ENCODE peak calls at places on chromosomes 11 and 22, in nine cellular contexts. One of them, this sample, is unnamed.

GRCh38 chr11:133911169-133911568 is 45.6 kb downstream of the IGSF9B start:
- DNase-seq in trophoblast cell: no peak
- DNase-seq in T-helper 1 cell: no peak
- DNase-seq in GM20000: no peak
- DNase-seq in CD4-positive, alpha-beta T cell: no peak
- DNase-seq in stimulated activated CD4-positive, alpha-beta T cell treated with anti-CD3 and anti-CD28 coated beads, Interleukin-15, amount 100 ng/mL, for 1 hour: no peak
- DNase-seq in Calu3: peak; percentile 25
- DNase-seq in NCI-H1092 treated with DMSO at 0.1 percent for 48 hours: no peak
- DNase-seq in pons: no peak
- DNase-seq in this sample: no peak

GRCh38 chr11:120589376-120589775 is 77.8 kb downstream of the GRIK4 start:
- DNase-seq in trophoblast cell: no peak
- DNase-seq in stimulated activated CD4-positive, alpha-beta T cell treated with anti-CD3 and anti-CD28 coated beads, Interleukin-15, amount 100 ng/mL, for 1 hour: no peak
- DNase-seq in pons: no peak
- DNase-seq in GM20000: no peak
- DNase-seq in Calu3: no peak
- DNase-seq in CD4-positive, alpha-beta T cell: no peak
- DNase-seq in NCI-H1092 treated with DMSO at 0.1 percent for 48 hours: no peak
- DNase-seq in T-helper 1 cell: no peak
- DNase-seq in this sample: no peak

GRCh38 chr22:46968359-46968740 is 205.9 kb downstream of the TBC1D22A start:
- DNase-seq in GM20000: no peak
- DNase-seq in T-helper 1 cell: no peak
- DNase-seq in Calu3: no peak
- DNase-seq in trophoblast cell: no peak
- DNase-seq in NCI-H1092 treated with DMSO at 0.1 percent for 48 hours: no peak
- DNase-seq in stimulated activated CD4-positive, alpha-beta T cell treated with anti-CD3 and anti-CD28 coated beads, Interleukin-15, amount 100 ng/mL, for 1 hour: no peak
- DNase-seq in CD4-positive, alpha-beta T cell: no peak
- DNase-seq in pons: no peak
- DNase-seq in this sample: no peak

GRCh38 chr11:126352934-126353801 is 2.3 kb upstream of the ST3GAL4 start:
- DNase-seq in trophoblast cell: no peak
- DNase-seq in Calu3: no peak
- DNase-seq in stimulated activated CD4-positive, alpha-beta T cell treated with anti-CD3 and anti-CD28 coated beads, Interleukin-15, amount 100 ng/mL, for 1 hour: no peak
- DNase-seq in CD4-positive, alpha-beta T cell: no peak
- DNase-seq in GM20000: peak; percentile 46
- DNase-seq in T-helper 1 cell: no peak
- DNase-seq in NCI-H1092 treated with DMSO at 0.1 percent for 48 hours: peak; percentile 22
- DNase-seq in pons: no peak
- DNase-seq in this sample: no peak

GRCh38 chr11:17986711-17987220 is 26.1 kb downstream of the SERGEF start:
- DNase-seq in Calu3: no peak
- DNase-seq in stimulated activated CD4-positive, alpha-beta T cell treated with anti-CD3 and anti-CD28 coated beads, Interleukin-15, amount 100 ng/mL, for 1 hour: no peak
- DNase-seq in T-helper 1 cell: no peak
- DNase-seq in NCI-H1092 treated with DMSO at 0.1 percent for 48 hours: no peak
- DNase-seq in pons: no peak
- DNase-seq in GM20000: no peak
- DNase-seq in trophoblast cell: no peak
- DNase-seq in CD4-positive, alpha-beta T cell: no peak
- DNase-seq in this sample: no peak

GRCh38 chr11:87463486-87464102 is 425.9 kb downstream of the TMEM135 start:
- DNase-seq in CD4-positive, alpha-beta T cell: no peak
- DNase-seq in T-helper 1 cell: no peak
- DNase-seq in NCI-H1092 treated with DMSO at 0.1 percent for 48 hours: peak; percentile 16
- DNase-seq in GM20000: peak; percentile 18
- DNase-seq in trophoblast cell: peak; percentile 3
- DNase-seq in pons: peak; percentile 14
- DNase-seq in Calu3: peak; percentile 12
- DNase-seq in stimulated activated CD4-positive, alpha-beta T cell treated with anti-CD3 and anti-CD28 coated beads, Interleukin-15, amount 100 ng/mL, for 1 hour: no peak
- DNase-seq in this sample: no peak

GRCh38 chr11:64181506-64182411 is 4.2 kb upstream of the STIP1 start:
- DNase-seq in T-helper 1 cell: no peak
- DNase-seq in trophoblast cell: peak; percentile 83
- DNase-seq in NCI-H1092 treated with DMSO at 0.1 percent for 48 hours: no peak
- DNase-seq in GM20000: peak; percentile 69
- DNase-seq in CD4-positive, alpha-beta T cell: no peak
- DNase-seq in pons: peak; percentile 96
- DNase-seq in Calu3: peak; percentile 88
- DNase-seq in stimulated activated CD4-positive, alpha-beta T cell treated with anti-CD3 and anti-CD28 coated beads, Interleukin-15, amount 100 ng/mL, for 1 hour: peak; percentile 18
- DNase-seq in this sample: no peak

GRCh38 chr11:113201055-113201818 is 113.1 kb upstream of the TTC12 start:
- DNase-seq in stimulated activated CD4-positive, alpha-beta T cell treated with anti-CD3 and anti-CD28 coated beads, Interleukin-15, amount 100 ng/mL, for 1 hour: no peak
- DNase-seq in NCI-H1092 treated with DMSO at 0.1 percent for 48 hours: no peak
- DNase-seq in trophoblast cell: no peak
- DNase-seq in GM20000: no peak
- DNase-seq in pons: no peak
- DNase-seq in CD4-positive, alpha-beta T cell: no peak
- DNase-seq in T-helper 1 cell: no peak
- DNase-seq in Calu3: no peak
- DNase-seq in this sample: no peak

GRCh38 chr11:126636911-126637799 is 281.7 kb downstream of the ST3GAL4 start:
- DNase-seq in Calu3: no peak
- DNase-seq in pons: no peak
- DNase-seq in stimulated activated CD4-positive, alpha-beta T cell treated with anti-CD3 and anti-CD28 coated beads, Interleukin-15, amount 100 ng/mL, for 1 hour: no peak
- DNase-seq in NCI-H1092 treated with DMSO at 0.1 percent for 48 hours: no peak
- DNase-seq in T-helper 1 cell: no peak
- DNase-seq in GM20000: no peak
- DNase-seq in CD4-positive, alpha-beta T cell: no peak
- DNase-seq in trophoblast cell: peak; percentile 28
- DNase-seq in this sample: no peak

GRCh38 chr11:64842851-64843841 is 1.3 kb downstream of the CDC42BPG start:
- DNase-seq in trophoblast cell: peak; percentile 94
- DNase-seq in NCI-H1092 treated with DMSO at 0.1 percent for 48 hours: no peak
- DNase-seq in stimulated activated CD4-positive, alpha-beta T cell treated with anti-CD3 and anti-CD28 coated beads, Interleukin-15, amount 100 ng/mL, for 1 hour: no peak
- DNase-seq in GM20000: no peak
- DNase-seq in T-helper 1 cell: no peak
- DNase-seq in pons: no peak
- DNase-seq in CD4-positive, alpha-beta T cell: no peak
- DNase-seq in Calu3: peak; percentile 77
- DNase-seq in this sample: no peak

GRCh38 chr22:23763579-23764331 is 965 bp downstream of the C22orf15 start:
- DNase-seq in stimulated activated CD4-positive, alpha-beta T cell treated with anti-CD3 and anti-CD28 coated beads, Interleukin-15, amount 100 ng/mL, for 1 hour: peak; percentile 49
- DNase-seq in NCI-H1092 treated with DMSO at 0.1 percent for 48 hours: no peak
- DNase-seq in CD4-positive, alpha-beta T cell: peak; percentile 32
- DNase-seq in Calu3: no peak
- DNase-seq in trophoblast cell: no peak
- DNase-seq in T-helper 1 cell: peak; percentile 39
- DNase-seq in GM20000: no peak
- DNase-seq in pons: no peak
- DNase-seq in this sample: peak; percentile 31

GRCh38 chr11:71556018-71556417 is 7.8 kb downstream of the KRTAP5-9 start:
- DNase-seq in Calu3: no peak
- DNase-seq in trophoblast cell: no peak
- DNase-seq in NCI-H1092 treated with DMSO at 0.1 percent for 48 hours: no peak
- DNase-seq in stimulated activated CD4-positive, alpha-beta T cell treated with anti-CD3 and anti-CD28 coated beads, Interleukin-15, amount 100 ng/mL, for 1 hour: no peak
- DNase-seq in pons: no peak
- DNase-seq in CD4-positive, alpha-beta T cell: no peak
- DNase-seq in T-helper 1 cell: no peak
- DNase-seq in GM20000: no peak
- DNase-seq in this sample: no peak

GRCh38 chr11:75851203-75851602 is 36.2 kb downstream of the UVRAG start:
- DNase-seq in T-helper 1 cell: no peak
- DNase-seq in trophoblast cell: no peak
- DNase-seq in NCI-H1092 treated with DMSO at 0.1 percent for 48 hours: no peak
- DNase-seq in stimulated activated CD4-positive, alpha-beta T cell treated with anti-CD3 and anti-CD28 coated beads, Interleukin-15, amount 100 ng/mL, for 1 hour: no peak
- DNase-seq in CD4-positive, alpha-beta T cell: no peak
- DNase-seq in GM20000: no peak
- DNase-seq in Calu3: no peak
- DNase-seq in pons: no peak
- DNase-seq in this sample: no peak

GRCh38 chr11:102085864-102086551 is 24.2 kb upstream of the YAP1 start:
- DNase-seq in NCI-H1092 treated with DMSO at 0.1 percent for 48 hours: no peak
- DNase-seq in GM20000: no peak
- DNase-seq in pons: no peak
- DNase-seq in stimulated activated CD4-positive, alpha-beta T cell treated with anti-CD3 and anti-CD28 coated beads, Interleukin-15, amount 100 ng/mL, for 1 hour: no peak
- DNase-seq in T-helper 1 cell: no peak
- DNase-seq in CD4-positive, alpha-beta T cell: no peak
- DNase-seq in trophoblast cell: no peak
- DNase-seq in Calu3: no peak
- DNase-seq in this sample: no peak

This sample was measured in T follicular helper cell.